ENCODE peak calls at places on chromosomes 16 and 17, in four cellular contexts. Y is hepatocyte; V is neural progenitor cell; H is CD4-positive, CD25-positive, alpha-beta regulatory T cell. N is an unnamed sample.

GRCh38 chr16:69141936-69142335 is 9.5 kb downstream of the UTP4 start:
- DNase-seq in Y (no peak), V (no peak), H (no peak), N (no peak)

GRCh38 chr17:51128089-51128488 is 7.4 kb upstream of the SPAG9 start:
- DNase-seq in Y (no peak), V (no peak), H (no peak), N (no peak)

GRCh38 chr16:85798283-85798776 is 1.0 kb downstream of the EMC8 start:
- DNase-seq in Y (peak; percentile 39), V (peak; percentile 23), H (no peak), N (peak; percentile 15)

GRCh38 chr17:80825471-80826345 is 165.9 kb upstream of the CHMP6 start:
- DNase-seq in Y (peak; percentile 80), V (no peak), H (no peak), N (no peak)

GRCh38 chr16:12677472-12677871 is 126.2 kb downstream of the CPPED1 start:
- DNase-seq in Y (no peak), V (no peak), H (no peak), N (no peak)

GRCh38 chr16:85291302-85292148 is 179.3 kb upstream of the CIBAR2 start:
- DNase-seq in Y (no peak), V (peak; percentile 68), H (no peak), N (no peak)

GRCh38 chr16:74029122-74029805 is 267.4 kb upstream of the PSMD7 start:
- DNase-seq in Y (no peak), V (no peak), H (no peak), N (peak; percentile 37)

GRCh38 chr17:15230866-15231265 is 34.3 kb downstream of the PMP22 start:
- DNase-seq in Y (no peak), V (no peak), H (no peak), N (no peak)

GRCh38 chr16:86664518-86665318 is 86.4 kb downstream of the FOXL1 start:
- DNase-seq in Y (peak; percentile 80), V (no peak), H (no peak), N (peak; percentile 96)

GRCh38 chr17:50689956-50690886 is 17.5 kb downstream of the ANKRD40 start:
- DNase-seq in Y (no peak), V (peak; percentile 96), H (no peak), N (no peak)

GRCh38 chr17:77129568-77130301 is 11.0 kb upstream of the SEC14L1 start:
- DNase-seq in Y (no peak), V (peak; percentile 64), H (no peak), N (no peak)

DNA sequence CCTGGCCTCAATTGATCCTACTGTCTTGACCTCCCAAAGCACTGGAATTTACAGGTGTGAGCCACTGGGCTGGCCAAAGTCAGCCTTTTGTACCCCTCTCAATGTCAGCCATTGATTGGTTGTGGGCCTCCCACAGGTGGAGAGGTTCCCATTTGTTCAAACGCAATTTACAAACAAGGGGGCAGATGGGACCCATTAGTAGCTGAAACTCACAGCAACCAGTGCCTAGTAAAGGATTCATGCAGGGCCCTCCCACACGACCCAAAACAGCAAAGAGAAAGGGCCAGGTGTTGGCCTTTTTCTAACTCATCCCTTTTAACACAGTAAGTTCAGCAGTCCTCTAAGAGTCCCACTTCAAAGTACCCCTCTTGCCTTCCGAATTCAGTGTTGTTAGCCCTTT is 89.2 kb downstream of the PITPNC1 start:
- DNase-seq in Y (no peak), V (no peak), H (no peak), N (no peak)
- H3K4me1 ChIP-seq in Y (peaks cover 7% of the 10 kb centered on the region), V (peaks cover 14% of the 10 kb centered on the region), H (peaks cover 19% of the 10 kb centered on the region), N (no peaks in the 10 kb centered on the region)

GRCh38 chr17:7352910-7353635 is 1.1 kb downstream of the KCTD11 start:
- DNase-seq in Y (peak; percentile 11), V (no peak), H (no peak), N (no peak)
- H3K4me1 ChIP-seq in Y (peaks cover 37% of the 10 kb centered on the region), V (peaks cover 9% of the 10 kb centered on the region), H (peaks cover 35% of the 10 kb centered on the region), N (peaks cover 12% of the 10 kb centered on the region)

DNA sequence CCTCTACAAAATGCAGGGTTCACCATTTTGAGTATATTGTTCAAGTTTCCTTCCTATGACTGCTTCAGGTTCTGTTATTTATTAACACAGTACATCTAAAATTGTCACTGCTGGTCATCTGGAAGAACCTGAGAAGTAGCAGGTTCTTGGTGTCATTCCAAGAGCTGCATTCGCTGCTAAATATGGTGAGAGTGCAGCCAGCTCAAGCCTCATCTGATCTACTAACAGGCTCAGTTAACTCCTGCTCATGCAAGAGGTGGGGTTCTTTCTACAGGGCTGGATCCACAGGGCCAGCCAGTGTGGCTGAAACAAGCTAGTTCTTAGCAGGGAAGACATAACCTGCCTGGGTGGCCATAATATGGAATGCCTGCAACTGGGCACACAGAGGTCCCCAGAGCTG is 1946.1 kb downstream of the TP53TG3F start:
- DNase-seq in Y (no peak), V (no peak), H (no peak), N (no peak)
- H3K4me1 ChIP-seq in Y (no peaks in the 10 kb centered on the region), V (no peaks in the 10 kb centered on the region), H (no peaks in the 10 kb centered on the region), N (no peaks in the 10 kb centered on the region)

GRCh38 chr17:75477493-75477862 is 21.0 kb downstream of the TMEM94 start:
- DNase-seq in Y (no peak), V (no peak), H (no peak), N (peak; percentile 64)
- H3K4me1 ChIP-seq in Y (peaks cover 28% of the 10 kb centered on the region), V (peaks cover 53% of the 10 kb centered on the region), H (no peaks in the 10 kb centered on the region), N (no peaks in the 10 kb centered on the region)

DNA sequence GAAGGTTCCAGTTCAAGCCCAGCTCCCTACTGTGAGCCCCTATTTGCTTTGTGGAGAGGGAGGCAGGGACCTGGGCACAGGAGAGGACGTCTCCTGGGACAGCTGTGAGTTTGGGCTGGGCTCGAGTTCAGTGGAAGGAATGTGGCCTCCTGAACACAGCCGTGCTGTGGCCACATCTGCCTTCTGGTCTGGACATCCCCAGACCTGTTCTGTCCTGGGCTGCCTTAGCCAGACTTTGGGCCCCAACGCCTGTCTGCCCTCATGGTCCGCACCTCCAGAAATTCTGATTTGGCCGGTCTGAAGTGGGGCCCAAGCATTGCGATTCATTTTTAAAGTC is 60.4 kb upstream of the LGALS9 start:
- DNase-seq in Y (no peak), V (no peak), H (no peak), N (no peak)
- H3K4me1 ChIP-seq in Y (peaks cover 29% of the 10 kb centered on the region), V (no peaks in the 10 kb centered on the region), H (no peaks in the 10 kb centered on the region), N (peaks cover 14% of the 10 kb centered on the region)

GRCh38 chr17:52938623-52939230 is 780.2 kb upstream of the CA10 start:
- DNase-seq in Y (no peak), V (no peak), H (no peak), N (no peak)
- H3K4me1 ChIP-seq in Y (no peaks in the 10 kb centered on the region), V (no peaks in the 10 kb centered on the region), H (no peaks in the 10 kb centered on the region), N (no peaks in the 10 kb centered on the region)

GRCh38 chr16:15398618-15399316 is 3.2 kb downstream of the MPV17L start:
- DNase-seq in Y (peak; percentile 47), V (no peak), H (no peak), N (peak; percentile 83)

GRCh38 chr16:15401972-15402371 is 6.4 kb downstream of the MPV17L start:
- DNase-seq in Y (no peak), V (no peak), H (no peak), N (no peak)

GRCh38 chr16:15399317-15399716 is 3.8 kb downstream of the MPV17L start:
- DNase-seq in Y (no peak), V (no peak), H (no peak), N (no peak)

DNA sequence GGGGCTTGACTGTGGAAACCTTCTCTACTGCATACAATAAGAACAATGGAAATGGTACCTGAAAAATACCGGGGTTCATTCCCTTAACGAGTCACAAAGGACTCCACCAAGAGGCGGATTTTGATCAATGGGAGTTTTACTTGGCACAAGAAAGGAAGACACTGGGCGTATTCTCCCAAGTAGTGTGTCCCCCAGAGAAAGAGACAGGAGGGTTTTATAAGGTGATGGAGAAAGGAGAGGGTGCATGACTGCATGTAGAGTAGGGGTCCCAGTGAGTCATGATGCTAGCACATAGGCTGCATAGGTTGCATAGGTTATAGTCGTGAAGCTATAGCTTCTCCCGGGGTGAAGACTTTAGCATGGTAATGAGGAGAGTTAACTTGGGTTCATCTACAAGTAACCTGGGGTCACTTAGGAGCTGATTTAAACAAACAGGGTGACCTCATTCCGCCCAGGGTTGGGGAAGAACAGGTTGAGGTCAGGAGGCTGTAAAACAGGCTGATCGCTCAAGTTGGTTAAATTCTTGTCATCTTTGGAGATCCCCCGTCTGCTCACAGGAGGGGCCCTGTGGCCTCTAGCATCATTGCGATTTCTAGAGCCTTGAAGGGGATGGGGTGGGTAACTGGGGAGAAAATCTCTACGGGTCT is 1.5 kb downstream of the MPV17L start:
- DNase-seq in Y (no peak), V (no peak), H (no peak), N (no peak)
- H3K4me1 ChIP-seq in Y (no peaks in the 10 kb centered on the region), V (no peaks in the 10 kb centered on the region), H (no peaks in the 10 kb centered on the region), N (no peaks in the 10 kb centered on the region)

DNA sequence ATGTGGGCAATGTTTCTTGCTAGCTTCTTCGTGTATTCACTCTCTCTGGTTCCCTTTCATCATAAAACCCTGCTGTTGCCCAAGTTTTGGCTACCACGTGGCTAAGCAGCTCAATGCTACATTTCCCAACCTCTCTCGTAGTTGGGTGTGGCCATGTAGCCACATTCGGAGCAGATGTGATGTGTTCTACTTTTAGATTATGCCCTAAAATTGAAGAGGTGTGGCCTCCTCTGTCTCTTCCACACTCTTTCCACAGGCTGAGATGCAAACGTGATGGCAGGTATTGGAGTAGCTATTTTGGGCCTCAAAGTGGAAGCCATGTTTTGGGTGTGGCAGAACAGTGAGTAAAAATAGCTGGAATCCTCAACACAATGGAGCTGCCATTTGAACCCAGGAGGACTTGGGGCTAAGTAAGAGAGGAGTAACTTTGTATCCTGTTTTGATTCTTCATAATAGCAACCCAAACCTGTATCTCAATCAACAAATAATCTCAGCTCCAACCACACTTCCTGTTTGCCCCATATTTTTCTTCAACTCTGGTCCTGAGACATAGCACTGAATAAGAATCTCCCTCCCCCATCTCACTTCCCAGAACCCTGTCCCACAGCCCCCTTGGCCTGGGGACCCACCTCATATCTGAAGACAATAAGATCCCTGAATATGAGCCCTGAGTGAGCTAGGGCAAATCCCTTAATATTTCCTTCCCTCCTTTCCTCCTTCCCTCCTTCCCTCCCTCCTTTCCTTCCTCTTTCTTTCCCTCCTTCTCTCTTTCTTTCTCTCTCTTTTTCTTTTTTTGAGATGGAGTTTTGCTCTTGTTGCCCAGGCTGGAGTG is 4.0 kb downstream of the NUPR1 start:
- DNase-seq in Y (no peak), V (no peak), H (peak; percentile 41), N (no peak)
- H3K4me1 ChIP-seq in Y (peaks cover 13% of the 10 kb centered on the region), V (no peaks in the 10 kb centered on the region), H (peaks cover 18% of the 10 kb centered on the region), N (peaks cover 5% of the 10 kb centered on the region)

DNA sequence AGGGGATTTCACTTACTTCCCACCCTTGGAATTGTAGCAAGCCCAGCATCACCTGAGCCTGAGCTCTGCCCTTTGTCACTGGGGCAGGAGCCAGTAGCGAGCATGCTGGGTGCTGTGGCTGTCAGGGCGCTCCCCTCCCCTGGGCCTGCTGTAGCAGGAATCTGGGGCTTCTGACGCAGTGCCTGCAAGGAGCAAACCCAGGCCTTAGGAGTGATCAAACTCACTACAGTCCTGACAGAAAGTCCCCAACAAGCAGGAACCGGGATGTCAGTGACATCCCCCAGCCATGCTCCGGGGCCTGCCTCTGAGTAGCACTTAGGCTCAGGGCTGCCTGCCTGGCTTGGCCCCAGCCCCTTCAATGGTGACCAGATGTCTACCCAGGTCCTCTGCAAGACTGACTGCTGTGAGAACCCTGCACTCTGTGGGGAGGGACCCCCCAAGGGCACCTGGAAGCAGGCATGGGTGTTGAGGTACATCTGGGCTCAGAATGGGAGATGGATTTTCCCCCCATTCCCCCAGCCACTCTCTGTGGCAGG is 23.5 kb downstream of the PLD6 start:
- DNase-seq in Y (no peak), V (no peak), H (no peak), N (no peak)
- H3K4me1 ChIP-seq in Y (no peaks in the 10 kb centered on the region), V (no peaks in the 10 kb centered on the region), H (peaks cover 93% of the 10 kb centered on the region), N (no peaks in the 10 kb centered on the region)

GRCh38 chr17:66948061-66948750 is 16.3 kb upstream of the CACNG4 start:
- DNase-seq in Y (no peak), V (no peak), H (no peak), N (no peak)
- H3K4me1 ChIP-seq in Y (peaks cover 30% of the 10 kb centered on the region), V (no peaks in the 10 kb centered on the region), H (no peaks in the 10 kb centered on the region), N (no peaks in the 10 kb centered on the region)